ENCODE peak calls at places on chromosomes 11 and 22, in seven cellular contexts. U is activated naive CD8-positive, alpha-beta T cell treated with anti-CD3 and anti-CD28 coated beads, Interleukin-2, amount 50 U/mL, for 24 hours; P is GF-D8; L is cardiac muscle cell; Y is GM19239; M is stimulated activated CD8-positive, alpha-beta memory T cell treated with anti-CD3 and anti-CD28 coated beads, Interleukin-4, amount 100 ng/mL, for 1 hour; E is LoVo. V is an unnamed sample.
A peak's percentile ranks its signal among the peaks of the same experiment; 100 is the strongest.

GRCh38 chr11:8601376-8602133 is 7.5 kb upstream of the STK33 start:
- DNase-seq in P (no peak), U (no peak), E (no peak), M (no peak), Y (no peak), L (peak; percentile 29), V (no peak)

GRCh38 chr11:107282195-107282594 is 175.4 kb downstream of the CWF19L2 start:
- DNase-seq in L (no peak), U (no peak), Y (no peak), M (no peak), E (no peak), P (no peak), V (no peak)

GRCh38 chr22:20230777-20231420 is 37.2 kb downstream of the RTN4R start:
- DNase-seq in M (no peak), L (no peak), Y (no peak), P (no peak), U (no peak), E (no peak), V (no peak)

GRCh38 chr11:65860278-65861164 is at the start of gene MUS81:
- DNase-seq in M (peak; percentile 95), P (peak; percentile 93), Y (peak; percentile 91), L (peak; percentile 99), E (peak; percentile 96), U (peak; percentile 98), V (peak; percentile 89)

GRCh38 chr11:42494459-42494858 is 817.3 kb upstream of the API5 start:
- DNase-seq in U (no peak), L (no peak), P (no peak), Y (no peak), E (no peak), M (no peak), V (no peak)

GRCh38 chr22:48748113-48748859 is 1079.4 kb downstream of the BRD1 start:
- DNase-seq in Y (no peak), M (no peak), U (no peak), L (no peak), P (no peak), E (no peak), V (no peak)

GRCh38 chr22:29914165-29914564 is 31.2 kb downstream of the MTMR3 start:
- DNase-seq in P (no peak), M (no peak), Y (no peak), U (no peak), L (peak; percentile 65), E (no peak), V (no peak)

GRCh38 chr22:42277988-42278776 is 7.7 kb upstream of the TCF20 start:
- DNase-seq in P (no peak), Y (no peak), U (no peak), L (peak; percentile 22), E (no peak), M (no peak), V (peak; percentile 22)

GRCh38 chr11:1194977-1195689 is 27.7 kb upstream of the MUC5B start:
- DNase-seq in M (no peak), E (no peak), Y (no peak), L (no peak), P (no peak), U (no peak), V (no peak)

V was measured in NCI-H1694 treated with DMSO at 0.1 percent for 48 hours.